ENCODE peak calls at places on chromosomes 11 and 22, in seven cellular contexts. K is ovary, A is HepG2, I is suprapubic skin, F is H1, C is SK-N-SH, Q is stomach. R is an unnamed sample.

GRCh38 chr11:107493117-107493516 is 35.5 kb upstream of the CWF19L2 start:
- DNase-seq in K (no peak), A (no peak), I (no peak), F (no peak), C (no peak), Q (no peak), R (no peak)

GRCh38 chr11:57131080-57131790 is 50.5 kb upstream of the LRRC55 start:
- DNase-seq in K (no peak), A (peak), I (no peak), F (peak), C (peak), Q (peak), R (peak)

GRCh38 chr22:27687984-27688545 is 113.5 kb downstream of the MN1 start:
- DNase-seq in K (no peak), A (peak), I (no peak), F (no peak), C (no peak), Q (no peak), R (no peak)

GRCh38 chr22:50438305-50439275 is 36.2 kb downstream of the SBF1 start:
- DNase-seq in K (no peak), A (no peak), I (peak), F (no peak), C (peak), Q (no peak), R (no peak)

GRCh38 chr22:35275580-35275979 is 18.3 kb downstream of the HMGXB4 start:
- DNase-seq in K (no peak), A (no peak), I (no peak), F (no peak), C (no peak), Q (no peak), R (no peak)

GRCh38 chr11:6568191-6568918 is 35.1 kb downstream of the RRP8 start:
- DNase-seq in K (peak), A (no peak), I (peak), F (no peak), C (no peak), Q (peak), R (no peak)

GRCh38 chr22:46545041-46545796 is 7.8 kb upstream of the CELSR1 start:
- DNase-seq in K (no peak), A (no peak), I (peak), F (no peak), C (no peak), Q (no peak), R (no peak)

GRCh38 chr11:117502285-117502856 is 174.7 kb downstream of the CEP164 start:
- DNase-seq in K (no peak), A (no peak), I (no peak), F (no peak), C (no peak), Q (no peak), R (no peak)

GRCh38 chr11:74321487-74322188 is 10.2 kb upstream of the P4HA3 start:
- DNase-seq in K (no peak), A (peak), I (no peak), F (no peak), C (peak), Q (no peak), R (no peak)

GRCh38 chr22:31081963-31082605 is 966 bp downstream of the SMTN start:
- DNase-seq in K (no peak), A (no peak), I (no peak), F (no peak), C (peak), Q (no peak), R (no peak)

GRCh38 chr11:11000546-11001283 is 142.9 kb upstream of the ZBED5 start:
- DNase-seq in K (no peak), A (no peak), I (no peak), F (no peak), C (no peak), Q (no peak), R (no peak)

GRCh38 chr11:11003226-11003625 is 145.4 kb upstream of the ZBED5 start:
- DNase-seq in K (no peak), A (no peak), I (no peak), F (no peak), C (peak), Q (no peak), R (no peak)

GRCh38 chr11:10998674-10999073 is 140.8 kb upstream of the ZBED5 start:
- DNase-seq in K (no peak), A (no peak), I (no peak), F (no peak), C (no peak), Q (no peak), R (no peak)

DNA sequence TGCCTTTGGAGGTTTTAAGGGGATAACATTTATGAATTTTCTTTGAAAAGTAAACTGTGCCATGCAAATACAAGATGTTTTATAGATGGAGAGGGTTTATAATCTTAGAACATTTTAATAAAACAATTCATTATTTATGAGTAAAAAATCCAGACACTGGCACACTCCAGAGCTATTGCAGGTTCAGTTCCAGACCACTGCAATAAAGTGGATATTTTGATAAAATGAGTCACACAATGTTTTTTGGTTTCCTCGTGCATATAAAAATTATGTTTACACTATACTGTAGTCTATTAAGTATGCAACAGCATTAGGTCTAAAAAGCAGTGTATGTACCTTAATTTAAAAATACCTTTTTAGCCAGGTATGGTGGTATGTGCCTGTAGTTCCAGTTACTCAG is 146.2 kb upstream of the ZBED5 start:
- DNase-seq in K (no peak), A (no peak), I (no peak), F (no peak), C (no peak), Q (no peak), R (no peak)
- H3K27ac ChIP-seq in K (no peak), A (no peak), I (no peak), F (no peak), C (no peak), Q (no peak), R (no peak)

DNA sequence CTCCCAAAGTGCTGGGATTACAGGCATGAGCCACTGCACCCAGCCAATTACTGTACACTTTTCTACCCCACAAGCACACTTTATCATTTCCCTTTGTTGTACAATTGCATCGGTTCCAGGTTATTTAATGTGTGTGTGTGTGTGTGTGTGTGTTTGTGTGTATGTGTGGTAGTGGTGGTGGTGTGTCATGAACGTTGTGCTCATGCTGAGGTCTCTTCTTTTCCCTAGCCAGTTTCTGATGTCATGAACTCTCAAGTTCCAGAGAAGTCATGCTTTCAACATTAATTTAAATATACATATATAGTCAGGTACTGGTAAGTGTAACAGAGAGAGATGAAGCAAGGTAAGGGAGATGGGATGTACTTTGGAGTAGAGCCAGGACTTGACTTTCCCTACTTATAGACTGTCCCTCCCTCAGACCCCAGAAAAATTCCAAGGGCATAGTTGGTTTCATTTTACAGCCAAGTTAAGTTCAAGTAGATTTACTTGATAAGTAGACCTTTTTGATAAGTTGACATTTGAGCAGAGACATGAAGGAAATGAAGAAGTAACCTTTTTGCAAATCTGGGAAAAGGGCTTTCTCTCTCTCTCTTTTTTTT is 42.7 kb downstream of the WEE1 start:
- DNase-seq in K (no peak), A (no peak), I (no peak), F (no peak), C (no peak), Q (no peak), R (no peak)
- TF ChIP-seq EP300 in K (no peak), A (no peak), I (no peak), F (no peak), C (no peak), Q (no peak), R (no peak)

GRCh38 chr11:27390959-27391326 is 27.9 kb upstream of the CCDC34 start:
- DNase-seq in K (no peak), A (no peak), I (no peak), F (no peak), C (no peak), Q (no peak), R (no peak)
- H3K27ac ChIP-seq in K (no peak), A (no peak), I (no peak), F (no peak), C (no peak), Q (no peak), R (no peak)

DNA sequence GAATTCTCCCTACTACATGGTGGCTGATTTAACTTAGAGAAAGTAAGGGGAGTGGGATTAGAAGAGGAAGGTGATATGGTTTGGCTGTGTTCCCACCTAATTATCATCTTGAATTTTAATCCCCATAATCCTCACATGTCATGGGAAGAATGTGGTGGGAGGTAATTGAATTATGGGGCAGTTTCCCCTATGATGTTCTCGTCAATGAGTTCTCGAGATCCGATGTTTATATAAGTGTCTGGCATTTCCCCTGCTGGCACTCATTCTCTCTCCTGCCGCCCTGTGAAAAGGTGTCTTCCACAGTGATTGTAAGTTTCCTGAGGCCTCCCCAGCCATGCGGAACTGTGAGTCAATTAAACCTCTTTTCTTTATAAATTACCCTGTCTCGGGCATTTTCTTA is 169.3 kb downstream of the CASP12 start:
- DNase-seq in K (no peak), A (no peak), I (no peak), F (no peak), C (no peak), Q (no peak), R (no peak)
- TF ChIP-seq EP300 in K (no peak), A (no peak), I (no peak), F (no peak), C (no peak), Q (no peak), R (no peak)

DNA sequence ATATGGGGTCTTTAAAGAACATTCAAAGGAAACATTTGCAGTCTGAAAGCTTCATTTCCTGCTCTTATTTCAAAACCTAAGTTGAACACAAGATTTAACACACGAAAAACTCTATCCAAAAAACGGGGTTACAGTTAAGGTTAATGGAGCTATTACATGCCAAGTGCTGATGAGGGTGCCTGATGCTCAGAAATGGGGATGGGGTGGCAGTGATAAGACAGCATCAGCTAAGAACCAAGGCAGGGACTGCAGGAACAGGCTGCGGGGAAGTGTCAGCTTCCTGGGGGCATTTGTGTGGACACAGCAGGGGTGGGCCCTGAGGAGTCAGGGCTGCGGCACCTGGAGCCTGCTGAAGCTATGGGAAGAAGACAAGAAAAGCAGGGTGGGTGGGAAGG is 12.2 kb downstream of the DGCR2 start:
- DNase-seq in K (no peak), A (no peak), I (no peak), F (no peak), C (no peak), Q (no peak), R (no peak)
- H3K27ac ChIP-seq in K (no peak), A (peak), I (peak), F (no peak), C (no peak), Q (peak), R (peak)

DNA sequence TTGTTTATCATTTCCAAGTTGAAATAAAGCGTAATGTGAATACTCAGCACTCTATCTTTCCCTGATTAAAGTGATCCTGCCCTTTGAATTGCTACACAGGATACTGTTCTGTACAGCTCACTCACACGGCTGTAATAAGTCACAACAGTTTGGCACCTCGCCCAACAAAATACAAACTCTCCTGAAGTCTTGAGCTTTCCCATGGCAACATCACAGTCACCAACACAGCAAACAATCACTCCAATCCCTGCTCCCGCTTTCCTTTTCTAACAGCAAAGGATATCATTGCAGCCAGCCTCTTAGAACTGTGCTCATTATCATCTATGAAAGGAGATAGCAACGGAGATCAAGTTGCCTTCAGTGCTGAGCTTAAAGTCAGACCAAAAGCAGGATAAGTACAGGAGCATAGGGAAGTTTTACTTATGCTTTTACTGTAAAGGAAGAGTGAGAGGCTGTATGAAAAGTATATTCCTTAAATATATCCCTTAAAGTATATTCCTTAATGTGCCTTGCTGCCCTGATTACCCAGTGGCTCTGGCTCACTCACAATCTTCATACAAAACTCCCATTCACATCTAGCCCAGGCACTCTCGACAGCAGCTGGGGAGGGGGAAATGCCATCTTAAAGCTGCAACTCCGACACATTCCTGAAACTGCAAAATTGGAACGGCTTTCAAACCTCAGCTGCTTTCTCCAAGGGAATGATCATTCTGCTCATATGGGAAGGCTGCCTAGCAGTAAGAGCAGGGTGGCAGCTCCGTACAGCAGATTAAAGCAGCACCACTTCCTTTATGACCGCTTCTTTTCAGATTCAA is 35.9 kb downstream of the MAML2 start:
- DNase-seq in K (peak), A (peak), I (peak), F (no peak), C (peak), Q (peak), R (peak)
- TF ChIP-seq EP300 in K (no peak), A (no peak), I (no peak), F (no peak), C (peak), Q (no peak), R (no peak)

DNA sequence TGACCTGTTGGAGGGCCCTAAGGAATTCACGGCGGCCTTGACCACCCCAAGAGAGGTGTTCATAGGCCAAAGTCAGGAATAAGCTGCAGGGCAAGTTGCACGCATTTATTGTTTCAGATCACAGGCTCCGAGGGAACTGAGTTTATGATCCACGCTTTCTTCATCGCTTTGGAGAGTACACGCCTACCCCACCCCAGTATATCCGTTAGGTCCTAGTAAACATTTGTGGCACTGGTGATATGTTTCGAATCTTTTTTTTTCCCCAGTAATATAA is 816 bp downstream of the GANAB start:
- DNase-seq in K (no peak), A (no peak), I (no peak), F (no peak), C (peak), Q (no peak), R (no peak)
- H3K27ac ChIP-seq in K (no peak), A (peak), I (peak), F (peak), C (peak), Q (no peak), R (peak)

GRCh38 chr11:96242191-96242845 is 100.7 kb downstream of the MAML2 start:
- DNase-seq in K (no peak), A (no peak), I (no peak), F (no peak), C (no peak), Q (no peak), R (no peak)
- TF ChIP-seq EP300 in K (no peak), A (no peak), I (no peak), F (no peak), C (no peak), Q (no peak), R (no peak)

DNA sequence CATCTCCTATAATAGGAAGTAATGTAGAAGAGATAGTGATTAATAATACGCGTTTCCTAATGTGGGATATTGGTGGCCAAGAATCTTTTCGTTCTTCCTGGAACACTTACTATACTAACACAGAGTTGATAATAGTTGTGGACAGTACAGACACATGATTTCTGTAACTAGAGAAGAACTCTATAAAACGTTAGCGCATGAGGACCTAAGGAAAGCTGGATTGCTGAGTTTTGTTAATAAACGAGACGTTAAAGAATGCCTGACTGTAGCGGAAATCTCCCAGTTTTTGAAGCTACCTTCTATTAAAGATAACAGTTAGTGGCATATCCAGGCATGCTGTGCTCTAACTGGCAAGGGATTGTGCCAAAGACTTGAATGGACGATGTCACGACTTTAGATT is 83.3 kb downstream of the GGT1 start:
- DNase-seq in K (no peak), A (no peak), I (no peak), F (no peak), C (no peak), Q (no peak), R (no peak)
- H3K27ac ChIP-seq in K (no peak), A (no peak), I (no peak), F (no peak), C (no peak), Q (no peak), R (no peak)

GRCh38 chr22:40829131-40829530 is 10.0 kb upstream of the SLC25A17 start:
- DNase-seq in K (no peak), A (no peak), I (no peak), F (no peak), C (no peak), Q (no peak), R (no peak)

DNA sequence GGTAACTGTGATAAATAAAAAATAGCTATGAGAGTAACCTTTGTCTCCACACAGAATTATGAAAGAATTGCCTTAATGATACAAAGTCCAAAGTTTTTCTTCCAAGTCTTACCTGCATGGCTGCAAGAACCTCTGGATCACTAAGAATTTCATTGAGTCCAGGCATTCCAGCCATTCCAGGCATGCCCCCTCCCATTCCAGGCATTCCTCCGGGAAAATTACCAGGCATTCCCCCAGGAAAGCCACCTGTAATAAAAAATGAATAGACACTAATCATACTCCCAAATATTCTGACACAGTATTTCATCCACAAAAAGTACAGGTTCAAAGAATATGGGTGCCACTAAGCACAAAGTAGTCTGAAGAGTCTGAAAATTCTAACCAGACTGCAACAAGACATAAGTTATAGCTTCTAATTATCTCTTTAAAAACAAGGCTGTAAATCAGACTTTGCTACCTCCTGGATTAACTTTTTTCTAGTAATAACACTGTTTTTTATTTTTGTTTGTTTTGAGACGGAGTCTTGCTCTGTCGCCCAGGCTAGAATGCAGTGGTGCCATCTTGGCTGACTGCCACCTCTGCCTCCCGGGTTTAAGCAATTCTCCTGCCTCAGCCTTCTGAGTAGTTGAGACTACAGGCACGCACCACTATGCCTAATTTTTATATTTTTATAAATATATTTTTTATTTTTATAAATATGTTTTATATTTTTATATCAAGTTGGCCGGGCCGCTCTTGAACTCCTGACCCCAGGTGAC is 8.0 kb upstream of the SLC25A17 start:
- DNase-seq in K (no peak), A (peak), I (no peak), F (no peak), C (no peak), Q (no peak), R (no peak)
- TF ChIP-seq EP300 in K (no peak), A (peak), I (no peak), F (peak), C (no peak), Q (no peak), R (no peak)